ENCODE peak calls at places on chromosomes 2 and 18, in four cellular contexts. W is kidney, B is upper lobe of right lung, G is mesendoderm. E is an unnamed sample. For H3K4me1, the result is how much of the 10 kb centered on the place peaks cover.

GRCh38 chr2:134375935-134376334 is 122.1 kb downstream of the MGAT5 start:
- DNase-seq in W (no peak), B (no peak), G (peak), E (no peak)

GRCh38 chr2:215554689-215555088 is 118.8 kb upstream of the FN1 start:
- DNase-seq in W (no peak), B (no peak), G (no peak), E (no peak)

GRCh38 chr2:86747708-86748627 is 27.9 kb downstream of the RMND5A start:
- DNase-seq in W (no peak), B (no peak), G (peak), E (no peak)

GRCh38 chr2:98012561-98012979 is 16.8 kb upstream of the TMEM131 start:
- DNase-seq in W (no peak), B (no peak), G (no peak), E (no peak)

GRCh38 chr2:112812318-112813042 is 24.1 kb downstream of the IL1B start:
- DNase-seq in W (no peak), B (no peak), G (no peak), E (no peak)

GRCh38 chr18:38241736-38242135 is 676.1 kb upstream of the CELF4 start:
- DNase-seq in W (no peak), B (no peak), G (no peak), E (no peak)

GRCh38 chr18:60910534-60910933 is 422.7 kb upstream of the CDH20 start:
- DNase-seq in W (no peak), B (no peak), G (no peak), E (no peak)

GRCh38 chr2:119409506-119409905 is 22.1 kb upstream of the TMEM37 start:
- DNase-seq in W (no peak), B (no peak), G (no peak), E (no peak)

GRCh38 chr2:854460-854859 is 96.2 kb upstream of the SNTG2 start:
- DNase-seq in W (peak), B (no peak), G (peak), E (no peak)

GRCh38 chr2:99643824-99644787 is 154.3 kb upstream of the REV1 start:
- DNase-seq in W (no peak), B (no peak), G (no peak), E (no peak)

GRCh38 chr2:216057688-216058193 is 23.9 kb downstream of the PECR start:
- DNase-seq in W (peak), B (peak), G (no peak), E (no peak)

GRCh38 chr2:219041252-219041651 is at the start of gene CFAP65:
- DNase-seq in W (peak), B (no peak), G (peak), E (no peak)

GRCh38 chr2:25366629-25367028 is 24.9 kb upstream of the DNMT3A start:
- DNase-seq in W (peak), B (no peak), G (no peak), E (no peak)
- H3K4me1 ChIP-seq in W (under half), B (under half), G (under half), E (under half)

GRCh38 chr2:42045389-42045788 is 2.4 kb upstream of the PKDCC start:
- DNase-seq in W (no peak), B (no peak), G (no peak), E (no peak)
- H3K27ac ChIP-seq in W (no peak), B (no peak), G (no peak), E (peak)

GRCh38 chr2:43309935-43310334 is 83.5 kb upstream of the ZFP36L2 start:
- DNase-seq in W (no peak), B (no peak), G (no peak), E (no peak)
- H3K4me1 ChIP-seq in W (under half), B (under half), G (under half), E (under half)

DNA sequence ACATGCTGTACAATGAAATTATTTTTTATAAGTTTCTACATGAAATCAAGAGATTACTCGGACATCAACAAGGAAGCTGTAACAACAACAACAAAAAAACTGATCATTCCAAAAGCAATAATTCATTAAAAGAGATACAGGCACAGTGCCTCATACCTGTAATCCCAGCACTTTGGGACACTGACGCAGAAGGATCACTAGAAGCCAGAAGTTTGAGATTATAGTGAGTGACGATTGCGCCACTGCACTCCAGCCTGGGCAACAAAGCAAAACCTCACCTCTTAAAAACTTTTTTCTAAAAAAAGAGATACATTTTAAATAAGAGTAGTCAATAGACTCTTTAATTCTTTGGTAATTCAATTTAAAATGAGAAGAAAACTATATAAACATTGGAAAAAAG is 364.3 kb downstream of the TNS1 start:
- DNase-seq in W (no peak), B (no peak), G (no peak), E (no peak)
- H3K27ac ChIP-seq in W (no peak), B (no peak), G (no peak), E (no peak)